ENCODE peak calls at places on chromosomes 4 and X, in seven cellular contexts. L is IMR-90, U is mesenchymal stem cell, I is H9, B is neuronal stem cell, D is mesendoderm, H is trophoblast cell. O is an unnamed sample.
A peak's percentile ranks its signal among the peaks of the same experiment; 100 is the strongest.

GRCh38 chrX:40808203-40808602 is 72.9 kb upstream of the MED14 start:
- DNase-seq in L (no peak), U (no peak), H (no peak), B (no peak), I (no peak), D (no peak), O (no peak)

GRCh38 chr4:171880136-171880535 is 66.9 kb downstream of the GALNTL6 start:
- DNase-seq in B (no peak), U (peak; percentile 90), D (peak; percentile 46), H (peak; percentile 76), L (peak; percentile 0), I (no peak), O (no peak)

GRCh38 chr4:107893171-107894137 is 37.9 kb upstream of the CYP2U1 start:
- DNase-seq in L (peak; percentile 8), I (no peak), D (peak; percentile 28), H (no peak), B (no peak), U (peak; percentile 23), O (no peak)

GRCh38 chr4:13539047-13539720 is 5.1 kb downstream of the NKX3-2 start:
- DNase-seq in L (no peak), B (no peak), I (no peak), U (no peak), D (no peak), H (no peak), O (no peak)

GRCh38 chrX:75230296-75230695 is 43.6 kb upstream of the UPRT start:
- DNase-seq in I (no peak), U (no peak), L (no peak), H (no peak), B (no peak), D (no peak), O (no peak)

GRCh38 chrX:104854188-104854587 is 288.2 kb downstream of the IL1RAPL2 start:
- DNase-seq in U (peak; percentile 29), H (no peak), L (no peak), I (no peak), B (no peak), D (no peak), O (no peak)

GRCh38 chr4:182265881-182266280 is 22.7 kb downstream of the TENM3 start:
- DNase-seq in D (peak; percentile 57), B (no peak), U (no peak), L (no peak), I (no peak), H (peak; percentile 70), O (no peak)

GRCh38 chr4:7045961-7046921 is 3.1 kb downstream of the TADA2B start:
- DNase-seq in D (no peak), U (no peak), L (no peak), I (no peak), B (no peak), H (no peak), O (no peak)

GRCh38 chr4:105895609-105896460 is 564 bp downstream of the NPNT start:
- DNase-seq in L (no peak), H (peak; percentile 32), B (peak; percentile 37), U (peak; percentile 46), I (peak; percentile 45), D (no peak), O (peak; percentile 69)

GRCh38 chrX:10482262-10482661 is 138.1 kb downstream of the MID1 start:
- DNase-seq in H (no peak), U (no peak), D (no peak), L (no peak), I (no peak), B (no peak), O (no peak)

GRCh38 chr4:73620115-73620792 is at the start of gene RASSF6:
- DNase-seq in U (no peak), D (peak; percentile 85), H (peak; percentile 85), B (peak; percentile 14), L (no peak), I (peak; percentile 86), O (peak; percentile 75)

GRCh38 chr4:2936773-2937145 is 26.4 kb downstream of the NOP14 start:
- DNase-seq in I (no peak), H (peak; percentile 52), U (peak; percentile 65), B (no peak), D (no peak), L (peak; percentile 58), O (no peak)

GRCh38 chr4:57074753-57075152 is 35.4 kb downstream of the IGFBP7 start:
- DNase-seq in D (no peak), L (peak; percentile 88), H (no peak), U (no peak), B (no peak), I (no peak), O (no peak)

GRCh38 chr4:87012265-87012953 is 77.6 kb downstream of the AFF1 start:
- DNase-seq in U (no peak), L (no peak), D (no peak), B (no peak), H (peak; percentile 32), I (no peak), O (no peak)

GRCh38 chrX:14936561-14936960 is 63.3 kb downstream of the MOSPD2 start:
- DNase-seq in I (no peak), U (peak; percentile 79), D (peak; percentile 56), H (peak; percentile 27), B (no peak), L (peak; percentile 81), O (no peak)

GRCh38 chrX:52870041-52870440 is 2.2 kb upstream of the XAGE3 start:
- DNase-seq in B (no peak), D (no peak), U (no peak), L (no peak), I (no peak), H (no peak), O (no peak)

GRCh38 chr4:1323635-1324442 is 23.2 kb upstream of the UVSSA start:
- DNase-seq in D (no peak), U (peak; percentile 87), I (no peak), L (peak; percentile 97), H (peak; percentile 95), B (no peak), O (no peak)

GRCh38 chr4:83618431-83618830 is 82.5 kb downstream of the GPAT3 start:
- DNase-seq in I (no peak), D (peak; percentile 74), U (peak; percentile 61), B (no peak), L (peak; percentile 85), H (peak; percentile 98), O (no peak)

GRCh38 chr4:76601791-76602190 is 166.8 kb downstream of the SHROOM3 start:
- DNase-seq in I (no peak), B (no peak), L (peak; percentile 56), D (no peak), U (peak; percentile 61), H (peak; percentile 66), O (no peak)

GRCh38 chr4:82491251-82491960 is 61.0 kb downstream of the ENOPH1 start:
- DNase-seq in L (no peak), U (no peak), H (no peak), I (no peak), B (no peak), D (no peak), O (no peak)

GRCh38 chrX:35728481-35728880 is 69.7 kb upstream of the MAGEB16 start:
- DNase-seq in B (no peak), H (no peak), U (peak; percentile 5), D (peak; percentile 48), L (no peak), I (peak; percentile 42), O (peak; percentile 44)

GRCh38 chr4:80202784-80203553 is 5.7 kb downstream of the PRDM8 start:
- DNase-seq in I (peak; percentile 66), B (no peak), L (peak; percentile 35), U (peak; percentile 58), H (peak; percentile 39), D (peak; percentile 64), O (peak; percentile 70)

DNA sequence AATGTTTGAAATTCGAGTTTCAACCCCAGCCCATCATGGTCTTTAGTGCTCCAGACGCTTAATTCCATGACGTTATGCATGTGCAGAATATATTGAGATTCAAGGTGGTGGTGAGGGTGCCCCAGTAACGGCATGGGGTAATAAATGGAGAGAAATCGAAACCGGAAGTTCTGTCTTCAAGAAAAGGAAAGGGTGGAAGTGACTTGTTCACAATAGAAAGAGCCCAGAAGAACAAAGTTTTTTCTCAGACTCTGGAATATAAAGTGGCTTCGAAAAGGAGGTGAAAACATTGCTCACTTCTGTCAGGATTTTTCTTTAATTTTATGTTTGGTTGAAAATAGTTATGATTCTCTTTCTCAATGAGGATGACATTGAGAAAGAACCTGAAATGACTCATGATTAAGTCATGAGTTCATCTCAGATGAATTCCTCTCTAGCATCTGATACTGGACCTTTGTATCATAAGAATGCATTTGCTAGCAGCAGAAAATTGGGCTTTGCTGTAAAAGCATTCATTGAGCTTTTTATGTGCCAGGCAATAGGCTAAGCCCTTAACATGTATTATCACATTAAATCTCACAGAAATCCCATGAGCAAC is 798 bp upstream of the DDX60L start:
- DNase-seq in D (no peak), I (no peak), B (no peak), U (peak; percentile 83), L (peak; percentile 85), H (peak; percentile 89), O (no peak)
- H2BK120ac ChIP-seq in D (no peak overlapping the region), I (no peak overlapping the region), B (no peak overlapping the region), U (no peak overlapping the region), L (peak overlapping the region; percentile 96), H (no peak overlapping the region), O (no peak overlapping the region)

GRCh38 chr4:98828801-98829200 is 100.1 kb downstream of the EIF4E start:
- DNase-seq in I (peak; percentile 34), D (peak; percentile 56), H (no peak), B (no peak), U (no peak), L (no peak), O (peak; percentile 51)
- H2BK120ac ChIP-seq in I (no peak overlapping the region), D (no peak overlapping the region), H (no peak overlapping the region), B (no peak overlapping the region), U (no peak overlapping the region), L (no peak overlapping the region), O (no peak overlapping the region)

DNA sequence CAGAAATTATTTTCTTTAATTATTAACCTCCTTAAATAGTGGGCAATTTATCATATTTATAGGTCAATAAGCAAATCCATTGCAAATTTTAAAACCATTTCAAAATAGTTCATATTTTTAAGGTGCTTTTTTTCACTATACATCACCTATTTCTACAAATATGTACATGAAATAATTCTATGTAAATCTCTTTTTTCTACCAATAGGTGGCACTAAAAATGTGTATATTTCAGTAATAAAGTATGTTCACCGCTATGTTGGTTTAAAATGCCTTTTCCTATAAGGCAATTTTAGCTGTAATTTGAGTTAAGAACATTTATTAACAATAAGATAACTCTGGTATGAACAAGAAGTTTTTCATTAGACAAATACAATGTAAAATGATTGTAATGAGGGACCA is 672.2 kb downstream of the KCTD8 start:
- DNase-seq in I (no peak), U (peak; percentile 0), L (peak; percentile 1), B (no peak), D (no peak), H (peak; percentile 27), O (no peak)
- H2BK120ac ChIP-seq in I (no peak overlapping the region), U (no peak overlapping the region), L (no peak overlapping the region), B (no peak overlapping the region), D (no peak overlapping the region), H (no peak overlapping the region), O (no peak overlapping the region)

GRCh38 chr4:118776166-118776954 is 59.6 kb downstream of the SEC24D start:
- DNase-seq in L (peak; percentile 70), H (peak; percentile 90), B (no peak), I (no peak), D (no peak), U (peak; percentile 64), O (no peak)

GRCh38 chr4:118774989-118775388 is 60.9 kb downstream of the SEC24D start:
- DNase-seq in L (peak; percentile 61), D (peak; percentile 26), U (peak; percentile 38), B (no peak), I (no peak), H (peak; percentile 45), O (no peak)

GRCh38 chr4:118774321-118774720 is 61.6 kb downstream of the SEC24D start:
- DNase-seq in B (no peak), D (no peak), L (no peak), U (no peak), H (no peak), I (no peak), O (no peak)

GRCh38 chr4:118773082-118773792 is 62.7 kb downstream of the SEC24D start:
- DNase-seq in H (peak; percentile 87), D (peak; percentile 77), L (no peak), U (no peak), B (no peak), I (no peak), O (no peak)

GRCh38 chr4:118775405-118775804 is 60.5 kb downstream of the SEC24D start:
- DNase-seq in U (no peak), H (peak; percentile 49), B (no peak), D (peak; percentile 18), I (no peak), L (no peak), O (no peak)
- H2BK120ac ChIP-seq in U (no peak overlapping the region), H (no peak overlapping the region), B (no peak overlapping the region), D (no peak overlapping the region), I (no peak overlapping the region), L (no peak overlapping the region), O (no peak overlapping the region)